ENCODE peak calls at places on chromosomes 16 and 17, in six cellular contexts. M, T, F, Q, Z and I are unnamed samples.

GRCh38 chr16:4409081-4409932 is 7.1 kb downstream of the CORO7 start:
- DNase-seq in F (no peak), T (peak), Q (no peak), Z (no peak), M (no peak), I (peak)

GRCh38 chr17:78300962-78301820 is 58.7 kb downstream of the SOCS3 start:
- DNase-seq in M (no peak), T (no peak), Z (no peak), F (no peak), Q (no peak), I (no peak)

GRCh38 chr16:65384441-65384840 is 262.6 kb upstream of the CDH11 start:
- DNase-seq in Z (no peak), M (no peak), T (no peak), F (no peak), Q (no peak), I (no peak)

GRCh38 chr16:71380831-71381230 is 22.3 kb downstream of the CALB2 start:
- DNase-seq in F (no peak), M (no peak), T (no peak), Z (no peak), Q (no peak), I (no peak)

GRCh38 chr16:77599793-77600415 is 122.4 kb upstream of the NUDT7 start:
- DNase-seq in Q (no peak), M (no peak), Z (peak), T (peak), F (no peak), I (no peak)

GRCh38 chr16:86040496-86040895 is 141.5 kb downstream of the IRF8 start:
- DNase-seq in T (no peak), F (no peak), M (no peak), Z (no peak), Q (no peak), I (no peak)

GRCh38 chr17:82495844-82496528 is 23.5 kb upstream of the FOXK2 start:
- DNase-seq in T (no peak), F (no peak), Q (no peak), Z (no peak), M (no peak), I (peak)

GRCh38 chr16:88468289-88469129 is 15.4 kb downstream of the ZFPM1 start:
- DNase-seq in M (no peak), F (no peak), T (peak), Z (peak), Q (no peak), I (peak)

GRCh38 chr17:19513897-19514488 is 19.7 kb upstream of the SLC47A1 start:
- DNase-seq in Z (peak), M (peak), Q (peak), T (peak), F (peak), I (peak)

GRCh38 chr16:47774661-47775060 is 313.5 kb downstream of the PHKB start:
- DNase-seq in M (no peak), Z (peak), T (peak), F (no peak), Q (no peak), I (no peak)

GRCh38 chr16:47780213-47780612 is 319.1 kb downstream of the PHKB start:
- DNase-seq in T (peak), F (no peak), Z (no peak), M (no peak), Q (no peak), I (peak)

GRCh38 chr16:47778106-47778803 is 317.1 kb downstream of the PHKB start:
- DNase-seq in Q (no peak), M (no peak), T (no peak), Z (peak), F (no peak), I (no peak)

GRCh38 chr16:47777191-47777590 is 316.1 kb downstream of the PHKB start:
- DNase-seq in M (no peak), F (no peak), Z (peak), Q (no peak), T (peak), I (no peak)

DNA sequence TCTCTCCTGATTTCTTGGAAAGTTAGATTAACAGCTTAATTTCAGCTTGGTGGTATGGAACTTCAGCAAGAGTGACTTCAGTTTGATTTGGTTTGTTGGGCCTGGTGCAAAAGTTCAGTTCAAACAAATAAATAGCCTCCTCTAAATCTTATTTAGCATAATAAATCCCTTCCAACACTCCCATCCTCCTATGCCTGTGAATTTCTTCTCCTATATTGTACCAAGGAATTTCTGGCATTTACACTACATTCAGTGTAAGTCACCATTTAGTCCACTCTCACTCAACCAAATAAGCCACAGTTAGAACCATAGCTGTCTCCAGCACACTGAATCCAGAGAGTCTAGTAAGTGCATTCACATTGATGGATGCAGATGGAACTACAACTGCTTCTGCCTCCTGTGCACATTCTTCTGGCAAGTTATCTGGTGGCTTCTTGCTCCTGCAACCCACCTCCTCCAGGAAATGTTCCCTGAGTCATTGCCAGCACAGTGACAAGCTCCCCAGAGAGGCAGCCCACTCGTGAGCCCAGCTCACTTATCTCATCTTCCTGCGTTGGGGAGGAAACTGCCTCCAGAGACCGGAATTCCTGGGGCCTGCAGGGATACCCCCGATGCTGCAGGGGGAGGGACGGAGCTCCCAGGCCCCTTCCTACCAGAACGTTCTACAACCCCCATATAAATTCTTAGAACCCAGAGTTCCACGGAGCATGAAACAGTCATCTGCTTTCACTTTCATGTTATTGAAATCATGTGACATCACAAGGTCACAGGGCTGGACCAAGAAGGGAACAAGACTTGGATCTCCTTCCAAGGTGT is 318.3 kb downstream of the PHKB start:
- DNase-seq in F (no peak), M (no peak), Q (no peak), T (peak), Z (peak), I (no peak)
- H3K4me3 ChIP-seq in F (no peak), M (peak), Q (peak), T (peak), Z (peak), I (no peak)

GRCh38 chr17:48483471-48484131 is 47.2 kb downstream of the HOXB1 start:
- DNase-seq in T (peak), M (no peak), F (peak), Q (no peak), Z (peak), I (no peak)
- H3K4me3 ChIP-seq in T (no peak), M (no peak), F (peak), Q (no peak), Z (no peak), I (no peak)

DNA sequence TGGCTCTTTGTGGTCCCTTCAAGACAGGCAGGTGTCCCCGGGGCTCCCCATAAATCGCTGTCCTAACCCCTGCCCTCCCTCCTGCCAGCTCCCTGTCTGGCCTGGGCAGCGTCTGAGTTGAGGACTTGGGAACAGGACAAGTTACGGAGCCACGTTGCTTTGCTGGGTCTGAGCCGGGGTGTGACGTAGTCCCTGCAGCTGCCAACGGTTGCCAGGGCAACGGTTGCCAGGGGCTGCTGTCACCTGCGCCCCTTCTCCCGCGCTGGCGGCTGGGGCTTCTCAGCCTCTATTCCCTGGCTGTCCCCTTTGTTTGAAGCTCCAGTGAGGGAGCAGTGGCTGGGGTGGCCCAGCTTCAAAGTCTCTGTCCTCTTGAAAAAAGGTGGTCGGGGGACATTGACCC is 10.7 kb downstream of the ADGRG1 start:
- DNase-seq in T (peak), Z (peak), F (no peak), M (no peak), Q (peak), I (peak)
- H3K4me3 ChIP-seq in T (no peak), Z (no peak), F (no peak), M (no peak), Q (no peak), I (no peak)

DNA sequence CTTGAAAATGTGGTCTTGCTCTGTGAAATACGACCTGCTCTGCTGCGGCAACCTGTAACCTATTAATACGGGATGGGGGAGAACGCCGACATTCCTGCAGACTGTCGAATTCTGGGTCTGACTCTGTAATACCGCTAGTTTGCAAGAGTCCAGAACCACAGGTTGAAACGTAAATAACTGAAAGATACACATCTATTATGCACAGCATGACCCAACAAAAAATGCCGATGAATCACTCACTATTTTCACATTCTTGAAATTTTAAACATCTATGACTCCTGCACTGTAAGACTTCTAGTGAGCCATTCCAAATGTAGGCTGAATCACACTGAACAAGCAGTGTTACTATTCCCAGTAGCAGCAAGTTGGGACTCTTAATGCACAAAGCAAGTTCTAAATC is 20.4 kb downstream of the VPS53 start:
- DNase-seq in Q (no peak), Z (peak), F (peak), M (no peak), T (peak), I (no peak)
- H3K4me3 ChIP-seq in Q (no peak), Z (no peak), F (no peak), M (no peak), T (no peak), I (no peak)

GRCh38 chr17:64779344-64780095 is 117.4 kb upstream of the SMURF2 start:
- DNase-seq in Z (no peak), M (peak), Q (no peak), F (no peak), T (no peak), I (peak)

GRCh38 chr17:64781013-64781392 is 118.9 kb upstream of the SMURF2 start:
- DNase-seq in Q (no peak), F (no peak), M (peak), Z (no peak), T (no peak), I (peak)

GRCh38 chr17:64780096-64781012 is 118.2 kb upstream of the SMURF2 start:
- DNase-seq in Z (no peak), T (peak), F (no peak), M (peak), Q (peak), I (peak)

GRCh38 chr17:64781810-64782555 is 119.9 kb upstream of the SMURF2 start:
- DNase-seq in M (peak), T (no peak), Q (no peak), Z (no peak), F (no peak), I (peak)

GRCh38 chr17:64781394-64781793 is 119.3 kb upstream of the SMURF2 start:
- DNase-seq in F (no peak), T (peak), M (peak), Z (peak), Q (peak), I (peak)
- H3K4me3 ChIP-seq in F (no peak), T (no peak), M (peak), Z (no peak), Q (peak), I (peak)

DNA sequence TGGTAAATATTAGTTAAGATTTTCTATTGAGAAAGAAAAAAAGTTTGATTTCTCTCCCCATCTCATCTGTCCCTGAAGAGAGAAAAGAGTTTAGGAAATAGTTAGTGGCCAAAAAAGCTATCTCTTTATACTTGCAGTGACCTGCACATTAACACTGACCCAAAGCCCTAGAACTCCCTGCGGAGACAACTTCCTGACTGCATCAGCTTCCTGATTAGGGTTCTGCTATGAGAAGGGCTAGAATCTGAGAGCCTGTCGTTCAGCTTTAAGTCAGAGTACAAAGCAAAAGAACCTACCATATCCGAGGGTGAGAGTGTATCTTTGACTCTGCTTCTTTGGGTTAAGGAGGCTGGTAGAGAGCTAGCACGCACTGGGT is 24.7 kb downstream of the LIMD2 start:
- DNase-seq in Z (peak), M (no peak), T (peak), Q (no peak), F (no peak), I (no peak)
- H3K4me3 ChIP-seq in Z (no peak), M (no peak), T (no peak), Q (peak), F (no peak), I (no peak)